ENCODE peak calls at places on chromosomes 6 and 20, in six cellular contexts. One of them, this sample, is unnamed.

GRCh38 chr6:14406616-14407343 is 289.2 kb downstream of the CD83 start:
- DNase-seq in IMR-90: no peak
- DNase-seq in heart left ventricle: peak; percentile 27
- DNase-seq in RWPE1: no peak
- DNase-seq in neural progenitor cell: peak; percentile 51
- DNase-seq in left ventricle myocardium inferior: no peak
- DNase-seq in this sample: no peak

GRCh38 chr20:23640018-23640872 is 2.5 kb upstream of the CST3 start:
- DNase-seq in IMR-90: no peak
- DNase-seq in heart left ventricle: no peak
- DNase-seq in RWPE1: no peak
- DNase-seq in neural progenitor cell: no peak
- DNase-seq in left ventricle myocardium inferior: no peak
- DNase-seq in this sample: no peak

GRCh38 chr6:42336431-42336830 is 115.3 kb downstream of the TRERF1 start:
- DNase-seq in IMR-90: no peak
- DNase-seq in heart left ventricle: no peak
- DNase-seq in RWPE1: no peak
- DNase-seq in neural progenitor cell: no peak
- DNase-seq in left ventricle myocardium inferior: no peak
- DNase-seq in this sample: no peak

GRCh38 chr6:140225587-140226438 is 851.4 kb upstream of the CITED2 start:
- DNase-seq in IMR-90: peak; percentile 59
- DNase-seq in heart left ventricle: no peak
- DNase-seq in RWPE1: no peak
- DNase-seq in neural progenitor cell: no peak
- DNase-seq in left ventricle myocardium inferior: no peak
- DNase-seq in this sample: peak; percentile 67

GRCh38 chr20:49562341-49563014 is 5.5 kb downstream of the PTGIS start:
- DNase-seq in IMR-90: peak; percentile 84
- DNase-seq in heart left ventricle: peak; percentile 88
- DNase-seq in RWPE1: peak; percentile 68
- DNase-seq in neural progenitor cell: peak; percentile 53
- DNase-seq in left ventricle myocardium inferior: peak; percentile 80
- DNase-seq in this sample: peak; percentile 91

GRCh38 chr6:56247654-56248122 is 308 bp upstream of the COL21A1 start:
- DNase-seq in IMR-90: no peak
- DNase-seq in heart left ventricle: no peak
- DNase-seq in RWPE1: no peak
- DNase-seq in neural progenitor cell: no peak
- DNase-seq in left ventricle myocardium inferior: no peak
- DNase-seq in this sample: no peak

GRCh38 chr6:46473866-46474265 is 17.4 kb downstream of the RCAN2 start:
- DNase-seq in IMR-90: peak; percentile 32
- DNase-seq in heart left ventricle: no peak
- DNase-seq in RWPE1: no peak
- DNase-seq in neural progenitor cell: no peak
- DNase-seq in left ventricle myocardium inferior: no peak
- DNase-seq in this sample: peak; percentile 62

GRCh38 chr6:31734703-31735500 is 1.4 kb downstream of the CLIC1 start:
- DNase-seq in IMR-90: peak; percentile 59
- DNase-seq in heart left ventricle: peak; percentile 77
- DNase-seq in RWPE1: peak; percentile 86
- DNase-seq in neural progenitor cell: peak; percentile 53
- DNase-seq in left ventricle myocardium inferior: peak; percentile 38
- DNase-seq in this sample: peak; percentile 74

GRCh38 chr20:63969851-63970713 is at the start of gene ZNF512B:
- DNase-seq in IMR-90: peak; percentile 50
- DNase-seq in heart left ventricle: peak; percentile 69
- DNase-seq in RWPE1: peak; percentile 96
- DNase-seq in neural progenitor cell: peak; percentile 79
- DNase-seq in left ventricle myocardium inferior: peak; percentile 73
- DNase-seq in this sample: no peak

GRCh38 chr6:128655978-128656498 is 135.6 kb upstream of the PTPRK start:
- DNase-seq in IMR-90: peak; percentile 93
- DNase-seq in heart left ventricle: no peak
- DNase-seq in RWPE1: peak; percentile 88
- DNase-seq in neural progenitor cell: peak; percentile 15
- DNase-seq in left ventricle myocardium inferior: no peak
- DNase-seq in this sample: peak; percentile 92

GRCh38 chr6:43948527-43949450 is 178.5 kb downstream of the MRPL14 start:
- DNase-seq in IMR-90: peak; percentile 55
- DNase-seq in heart left ventricle: no peak
- DNase-seq in RWPE1: no peak
- DNase-seq in neural progenitor cell: no peak
- DNase-seq in left ventricle myocardium inferior: no peak
- DNase-seq in this sample: no peak

GRCh38 chr6:140833396-140833795 is 1299.3 kb upstream of the GJE1 start:
- DNase-seq in IMR-90: no peak
- DNase-seq in heart left ventricle: no peak
- DNase-seq in RWPE1: no peak
- DNase-seq in neural progenitor cell: no peak
- DNase-seq in left ventricle myocardium inferior: no peak
- DNase-seq in this sample: no peak

GRCh38 chr6:165962361-165962760 is 205.3 kb downstream of the TBXT start:
- DNase-seq in IMR-90: peak; percentile 49
- DNase-seq in heart left ventricle: no peak
- DNase-seq in RWPE1: no peak
- DNase-seq in neural progenitor cell: no peak
- DNase-seq in left ventricle myocardium inferior: no peak
- DNase-seq in this sample: no peak

GRCh38 chr6:86118271-86118670 is 475.6 kb upstream of the SYNCRIP start:
- DNase-seq in IMR-90: no peak
- DNase-seq in heart left ventricle: no peak
- DNase-seq in RWPE1: no peak
- DNase-seq in neural progenitor cell: no peak
- DNase-seq in left ventricle myocardium inferior: no peak
- DNase-seq in this sample: no peak

GRCh38 chr20:48616481-48616880 is 211.3 kb downstream of the PREX1 start:
- DNase-seq in IMR-90: no peak
- DNase-seq in heart left ventricle: no peak
- DNase-seq in RWPE1: no peak
- DNase-seq in neural progenitor cell: no peak
- DNase-seq in left ventricle myocardium inferior: no peak
- DNase-seq in this sample: no peak

GRCh38 chr6:41161380-41161779 is 1.5 kb downstream of the TREM2 start:
- DNase-seq in IMR-90: no peak
- DNase-seq in heart left ventricle: no peak
- DNase-seq in RWPE1: no peak
- DNase-seq in neural progenitor cell: no peak
- DNase-seq in left ventricle myocardium inferior: no peak
- DNase-seq in this sample: no peak

GRCh38 chr6:138948028-138948427 is 40.0 kb downstream of the REPS1 start:
- DNase-seq in IMR-90: no peak
- DNase-seq in heart left ventricle: no peak
- DNase-seq in RWPE1: no peak
- DNase-seq in neural progenitor cell: no peak
- DNase-seq in left ventricle myocardium inferior: no peak
- DNase-seq in this sample: peak; percentile 33

GRCh38 chr6:138943089-138943625 is 44.9 kb downstream of the REPS1 start:
- DNase-seq in IMR-90: peak; percentile 13
- DNase-seq in heart left ventricle: no peak
- DNase-seq in RWPE1: no peak
- DNase-seq in neural progenitor cell: no peak
- DNase-seq in left ventricle myocardium inferior: no peak
- DNase-seq in this sample: no peak

GRCh38 chr6:138948780-138949179 is 39.3 kb downstream of the REPS1 start:
- DNase-seq in IMR-90: no peak
- DNase-seq in heart left ventricle: no peak
- DNase-seq in RWPE1: no peak
- DNase-seq in neural progenitor cell: no peak
- DNase-seq in left ventricle myocardium inferior: no peak
- DNase-seq in this sample: no peak

GRCh38 chr6:138944412-138944811 is 43.6 kb downstream of the REPS1 start:
- DNase-seq in IMR-90: peak; percentile 83
- DNase-seq in heart left ventricle: no peak
- DNase-seq in RWPE1: peak; percentile 15
- DNase-seq in neural progenitor cell: no peak
- DNase-seq in left ventricle myocardium inferior: no peak
- DNase-seq in this sample: peak; percentile 75

GRCh38 chr6:138945354-138945753 is 42.7 kb downstream of the REPS1 start:
- DNase-seq in IMR-90: no peak
- DNase-seq in heart left ventricle: no peak
- DNase-seq in RWPE1: peak; percentile 5
- DNase-seq in neural progenitor cell: no peak
- DNase-seq in left ventricle myocardium inferior: no peak
- DNase-seq in this sample: no peak
- TF ChIP-seq CTCF in IMR-90: no peak
- TF ChIP-seq CTCF in heart left ventricle: no peak
- TF ChIP-seq CTCF in RWPE1: no peak
- TF ChIP-seq CTCF in neural progenitor cell: peak; percentile 36
- TF ChIP-seq CTCF in left ventricle myocardium inferior: no peak
- TF ChIP-seq CTCF in this sample: peak; percentile 15

GRCh38 chr20:38903335-38903734 is 22.9 kb upstream of the FAM83D start:
- DNase-seq in IMR-90: no peak
- DNase-seq in heart left ventricle: no peak
- DNase-seq in RWPE1: no peak
- DNase-seq in neural progenitor cell: no peak
- DNase-seq in left ventricle myocardium inferior: no peak
- DNase-seq in this sample: no peak
- TF ChIP-seq CTCF in IMR-90: no peak
- TF ChIP-seq CTCF in heart left ventricle: no peak
- TF ChIP-seq CTCF in RWPE1: no peak
- TF ChIP-seq CTCF in neural progenitor cell: no peak
- TF ChIP-seq CTCF in left ventricle myocardium inferior: no peak
- TF ChIP-seq CTCF in this sample: no peak

GRCh38 chr6:169016758-169017157 is 236.9 kb downstream of the THBS2 start:
- DNase-seq in IMR-90: no peak
- DNase-seq in heart left ventricle: no peak
- DNase-seq in RWPE1: no peak
- DNase-seq in neural progenitor cell: no peak
- DNase-seq in left ventricle myocardium inferior: no peak
- DNase-seq in this sample: no peak

GRCh38 chr6:169020821-169021220 is 232.8 kb downstream of the THBS2 start:
- DNase-seq in IMR-90: no peak
- DNase-seq in heart left ventricle: no peak
- DNase-seq in RWPE1: no peak
- DNase-seq in neural progenitor cell: no peak
- DNase-seq in left ventricle myocardium inferior: no peak
- DNase-seq in this sample: no peak

GRCh38 chr6:169022079-169022478 is 231.6 kb downstream of the THBS2 start:
- DNase-seq in IMR-90: no peak
- DNase-seq in heart left ventricle: no peak
- DNase-seq in RWPE1: no peak
- DNase-seq in neural progenitor cell: peak; percentile 20
- DNase-seq in left ventricle myocardium inferior: no peak
- DNase-seq in this sample: no peak

GRCh38 chr6:169019111-169019510 is 234.5 kb downstream of the THBS2 start:
- DNase-seq in IMR-90: no peak
- DNase-seq in heart left ventricle: no peak
- DNase-seq in RWPE1: no peak
- DNase-seq in neural progenitor cell: no peak
- DNase-seq in left ventricle myocardium inferior: no peak
- DNase-seq in this sample: no peak

GRCh38 chr6:169019727-169020491 is 233.7 kb downstream of the THBS2 start:
- DNase-seq in IMR-90: peak; percentile 14
- DNase-seq in heart left ventricle: no peak
- DNase-seq in RWPE1: peak; percentile 31
- DNase-seq in neural progenitor cell: peak; percentile 19
- DNase-seq in left ventricle myocardium inferior: no peak
- DNase-seq in this sample: peak; percentile 57
- TF ChIP-seq CTCF in IMR-90: no peak
- TF ChIP-seq CTCF in heart left ventricle: no peak
- TF ChIP-seq CTCF in RWPE1: no peak
- TF ChIP-seq CTCF in neural progenitor cell: peak; percentile 26
- TF ChIP-seq CTCF in left ventricle myocardium inferior: no peak
- TF ChIP-seq CTCF in this sample: peak; percentile 38

GRCh38 chr6:33813246-33813904 is 9.6 kb upstream of the MLN start:
- DNase-seq in IMR-90: no peak
- DNase-seq in heart left ventricle: no peak
- DNase-seq in RWPE1: no peak
- DNase-seq in neural progenitor cell: no peak
- DNase-seq in left ventricle myocardium inferior: no peak
- DNase-seq in this sample: no peak

GRCh38 chr6:33809619-33810018 is 5.8 kb upstream of the MLN start:
- DNase-seq in IMR-90: no peak
- DNase-seq in heart left ventricle: no peak
- DNase-seq in RWPE1: no peak
- DNase-seq in neural progenitor cell: no peak
- DNase-seq in left ventricle myocardium inferior: no peak
- DNase-seq in this sample: no peak

GRCh38 chr6:33813960-33814662 is 10.3 kb upstream of the MLN start:
- DNase-seq in IMR-90: no peak
- DNase-seq in heart left ventricle: no peak
- DNase-seq in RWPE1: no peak
- DNase-seq in neural progenitor cell: no peak
- DNase-seq in left ventricle myocardium inferior: no peak
- DNase-seq in this sample: no peak

GRCh38 chr6:33814663-33814985 is 10.8 kb upstream of the MLN start:
- DNase-seq in IMR-90: no peak
- DNase-seq in heart left ventricle: no peak
- DNase-seq in RWPE1: no peak
- DNase-seq in neural progenitor cell: no peak
- DNase-seq in left ventricle myocardium inferior: no peak
- DNase-seq in this sample: no peak

DNA sequence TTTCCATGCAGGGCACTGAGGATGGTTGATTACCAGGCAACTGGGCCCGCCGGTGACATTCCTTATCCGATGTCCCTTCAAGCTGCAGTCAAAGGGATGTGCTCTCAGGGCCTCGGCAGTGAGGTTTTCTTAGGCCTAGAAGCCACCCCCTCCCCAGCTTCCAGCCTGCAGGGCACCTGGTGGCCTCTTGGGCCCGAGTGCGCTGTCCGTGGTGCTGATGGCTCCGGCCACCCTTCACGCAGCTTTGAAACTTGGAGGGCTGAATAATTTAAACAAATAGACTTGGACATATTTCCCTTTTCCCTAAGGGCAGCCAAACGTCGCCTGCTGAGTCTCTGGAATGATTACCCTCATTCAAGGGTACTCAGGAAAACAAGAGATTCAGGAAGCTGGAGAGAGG is 8.9 kb upstream of the MLN start:
- DNase-seq in IMR-90: peak; percentile 55
- DNase-seq in heart left ventricle: peak; percentile 42
- DNase-seq in RWPE1: peak; percentile 62
- DNase-seq in neural progenitor cell: peak; percentile 94
- DNase-seq in left ventricle myocardium inferior: peak; percentile 33
- DNase-seq in this sample: peak; percentile 40
- TF ChIP-seq CTCF in IMR-90: peak; percentile 42
- TF ChIP-seq CTCF in heart left ventricle: peak; percentile 17
- TF ChIP-seq CTCF in RWPE1: no peak
- TF ChIP-seq CTCF in neural progenitor cell: peak; percentile 54
- TF ChIP-seq CTCF in left ventricle myocardium inferior: peak; percentile 62
- TF ChIP-seq CTCF in this sample: peak; percentile 27